ENCODE peak calls at places on chromosomes 7 and 10, in seven cellular contexts. O is dorsolateral prefrontal cortex, B is astrocyte, A is fibroblast of mammary gland, P is ovary, Y is fibroblast of lung, T is tibial nerve. Q is an unnamed sample.

GRCh38 chr7:29139796-29140195 is 6.5 kb downstream of the CPVL start:
- DNase-seq in O (no peak), B (peak), A (peak), P (no peak), Y (no peak), T (no peak), Q (no peak)

GRCh38 chr10:116989439-116989838 is 15.5 kb downstream of the SHTN1 start:
- DNase-seq in O (no peak), B (no peak), A (no peak), P (no peak), Y (no peak), T (no peak), Q (no peak)

GRCh38 chr7:157785021-157785441 is 448.2 kb downstream of the DNAJB6 start:
- DNase-seq in O (peak), B (peak), A (no peak), P (no peak), Y (no peak), T (peak), Q (no peak)

GRCh38 chr10:122531935-122532334 is 28.6 kb upstream of the DMBT1 start:
- DNase-seq in O (no peak), B (no peak), A (no peak), P (no peak), Y (no peak), T (no peak), Q (no peak)

GRCh38 chr7:65379318-65379717 is 5.7 kb downstream of the ZNF92 start:
- DNase-seq in O (no peak), B (peak), A (no peak), P (no peak), Y (no peak), T (no peak), Q (no peak)

GRCh38 chr7:51613911-51614344 is 297.3 kb upstream of the COBL start:
- DNase-seq in O (no peak), B (peak), A (no peak), P (peak), Y (no peak), T (no peak), Q (no peak)

GRCh38 chr7:136324073-136324704 is 347.0 kb upstream of the MTPN start:
- DNase-seq in O (no peak), B (no peak), A (no peak), P (no peak), Y (no peak), T (no peak), Q (no peak)

GRCh38 chr10:124735491-124736286 is 8.5 kb downstream of the FAM53B start:
- DNase-seq in O (no peak), B (no peak), A (no peak), P (no peak), Y (no peak), T (no peak), Q (no peak)

GRCh38 chr7:142002179-142002578 is 6.5 kb downstream of the MGAM start:
- DNase-seq in O (no peak), B (no peak), A (peak), P (no peak), Y (no peak), T (no peak), Q (no peak)

GRCh38 chr7:44387427-44387826 is 62.0 kb upstream of the CAMK2B start:
- DNase-seq in O (no peak), B (no peak), A (no peak), P (no peak), Y (no peak), T (no peak), Q (no peak)

GRCh38 chr7:82700739-82701138 is 257.2 kb upstream of the CACNA2D1 start:
- DNase-seq in O (no peak), B (no peak), A (no peak), P (no peak), Y (no peak), T (no peak), Q (no peak)

GRCh38 chr7:128790297-128791037 is 1.3 kb upstream of the CCDC136 start:
- DNase-seq in O (no peak), B (no peak), A (no peak), P (peak), Y (no peak), T (no peak), Q (no peak)

GRCh38 chr10:75403144-75404022 is 1.8 kb upstream of the ZNF503 start:
- DNase-seq in O (no peak), B (no peak), A (peak), P (peak), Y (peak), T (peak), Q (no peak)

DNA sequence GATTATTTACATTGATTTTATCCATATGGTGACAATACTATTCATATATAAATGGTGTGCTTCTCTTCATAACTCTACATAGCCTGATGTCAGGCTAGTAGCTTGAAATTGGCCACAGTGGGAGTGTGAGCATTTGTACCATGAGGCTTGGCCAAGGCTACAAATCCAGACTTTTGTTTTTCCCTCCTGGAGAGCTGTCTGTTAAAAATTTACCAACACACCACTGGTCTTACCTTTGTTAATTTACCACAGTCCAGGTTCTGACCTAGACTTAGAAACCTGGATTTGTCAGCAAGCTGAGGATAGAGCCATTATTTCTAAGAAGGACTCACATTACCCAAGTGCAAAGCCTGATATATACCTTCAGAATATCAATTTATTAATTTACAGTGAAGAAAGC is 45.5 kb upstream of the ATRNL1 start:
- DNase-seq in O (no peak), B (no peak), A (no peak), P (no peak), Y (no peak), T (no peak), Q (no peak)
- H3K4me3 ChIP-seq in O (no peak), B (no peak), A (no peak), P (no peak), Y (no peak), T (no peak), Q (no peak)

GRCh38 chr7:3918576-3918975 is 617.5 kb downstream of the SDK1 start:
- DNase-seq in O (no peak), B (no peak), A (no peak), P (no peak), Y (no peak), T (no peak), Q (no peak)

GRCh38 chr7:3923307-3923918 is 622.4 kb downstream of the SDK1 start:
- DNase-seq in O (no peak), B (no peak), A (no peak), P (no peak), Y (no peak), T (no peak), Q (no peak)

GRCh38 chr7:3924277-3924676 is 623.2 kb downstream of the SDK1 start:
- DNase-seq in O (no peak), B (no peak), A (no peak), P (no peak), Y (no peak), T (no peak), Q (no peak)

GRCh38 chr7:3917466-3917865 is 616.4 kb downstream of the SDK1 start:
- DNase-seq in O (no peak), B (no peak), A (no peak), P (no peak), Y (no peak), T (no peak), Q (no peak)

GRCh38 chr7:3922175-3922635 is 621.2 kb downstream of the SDK1 start:
- DNase-seq in O (no peak), B (peak), A (peak), P (no peak), Y (peak), T (peak), Q (no peak)
- TF ChIP-seq CTCF in O (no peak), B (peak), A (peak), P (no peak), Y (peak), T (no peak), Q (no peak)

GRCh38 chr10:80498039-80498832 is 39.5 kb upstream of the SH2D4B start:
- DNase-seq in O (no peak), B (no peak), A (no peak), P (no peak), Y (no peak), T (no peak), Q (no peak)

GRCh38 chr10:80496555-80497172 is 41.0 kb upstream of the SH2D4B start:
- DNase-seq in O (no peak), B (no peak), A (no peak), P (no peak), Y (no peak), T (no peak), Q (no peak)

GRCh38 chr10:80500572-80501380 is 36.9 kb upstream of the SH2D4B start:
- DNase-seq in O (no peak), B (no peak), A (peak), P (peak), Y (no peak), T (peak), Q (no peak)

GRCh38 chr10:80497187-80498038 is 40.3 kb upstream of the SH2D4B start:
- DNase-seq in O (no peak), B (peak), A (peak), P (peak), Y (peak), T (no peak), Q (peak)

DNA sequence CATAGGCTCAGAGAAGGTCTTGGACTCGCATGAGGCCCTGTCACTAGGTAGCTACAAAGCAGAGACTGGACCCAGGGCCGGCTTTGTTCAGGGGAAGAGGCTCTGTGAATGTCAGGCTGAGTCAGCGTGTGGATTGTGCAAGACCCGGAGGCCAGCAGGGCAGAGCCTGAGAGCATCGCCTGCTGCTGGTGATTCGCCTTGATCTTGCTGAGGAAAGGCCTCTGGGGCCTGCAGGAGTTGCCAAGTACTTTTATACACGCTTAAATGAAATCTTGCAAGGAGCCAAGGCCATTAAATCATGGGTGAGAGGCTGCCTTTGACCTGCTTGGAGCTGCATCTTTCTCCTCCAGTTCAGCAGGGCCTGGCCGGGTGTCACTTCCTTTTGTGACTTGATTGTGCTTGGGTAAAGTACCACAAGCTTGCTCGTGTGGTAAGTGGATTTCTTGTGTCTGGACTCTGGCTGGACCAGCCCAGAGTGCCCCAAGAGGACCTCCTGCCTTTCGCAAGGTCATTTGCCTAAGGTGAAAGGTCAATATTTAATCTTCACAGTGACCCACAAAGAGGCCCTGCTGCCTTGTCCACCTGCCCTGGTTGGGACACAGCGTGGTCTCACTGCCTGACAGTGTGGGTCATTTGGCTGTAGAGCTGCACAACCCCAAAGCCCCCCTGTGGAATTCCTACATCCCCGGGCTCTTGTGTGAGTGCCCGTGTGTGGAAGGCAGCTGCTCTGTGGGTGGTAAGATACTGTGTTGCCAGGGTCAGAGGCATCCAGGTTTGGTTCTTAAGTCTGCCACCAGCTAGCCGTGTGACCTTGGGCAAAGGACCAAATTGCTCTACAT is 38.6 kb upstream of the SH2D4B start:
- DNase-seq in O (peak), B (peak), A (peak), P (peak), Y (peak), T (peak), Q (peak)
- H3K4me3 ChIP-seq in O (no peak), B (no peak), A (no peak), P (no peak), Y (no peak), T (no peak), Q (no peak)

DNA sequence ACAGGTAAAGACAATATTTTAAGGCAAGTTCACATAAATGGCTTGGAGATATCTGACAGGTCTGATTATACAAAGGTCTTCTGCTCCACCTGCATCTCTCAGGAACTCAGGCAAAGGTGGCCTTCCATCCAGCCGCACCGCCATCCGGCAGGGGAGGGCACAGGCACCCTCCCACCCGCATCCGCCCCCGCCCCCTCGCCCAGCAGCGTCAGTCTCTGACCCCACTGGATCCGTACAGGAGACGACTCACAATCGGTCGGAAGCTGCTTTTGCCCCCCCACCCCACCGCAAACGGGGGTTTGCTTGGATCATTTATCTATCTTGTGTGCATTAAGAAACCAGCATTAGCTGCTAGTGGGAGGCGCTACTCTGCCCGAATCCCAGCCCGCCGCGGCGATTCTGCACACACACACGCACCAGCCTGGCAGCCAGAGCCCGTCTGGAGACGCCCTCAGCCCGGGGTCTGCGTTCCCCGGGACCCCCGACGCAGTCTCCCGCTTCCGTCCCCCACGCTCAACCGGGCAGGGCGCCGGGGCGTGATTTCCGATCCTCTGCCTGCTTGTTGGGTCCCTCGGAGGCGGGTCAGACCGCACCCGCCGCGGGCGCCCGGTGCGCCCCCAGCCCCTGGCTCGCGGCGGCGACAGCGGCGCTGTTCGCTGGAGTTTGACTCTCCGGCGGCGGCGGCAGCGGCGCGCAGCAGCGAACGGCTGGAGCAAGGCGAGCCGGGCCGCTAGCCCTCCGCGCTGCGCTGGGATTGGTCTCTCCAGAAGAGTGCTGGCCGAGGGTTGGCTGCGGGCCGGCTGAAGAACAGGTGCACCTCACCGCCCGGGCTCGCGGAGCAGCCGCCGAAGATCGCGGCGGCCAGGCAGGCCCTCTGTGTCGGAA is 820 bp upstream of the NRG3 start:
- DNase-seq in O (peak), B (peak), A (peak), P (no peak), Y (no peak), T (no peak), Q (no peak)
- TF ChIP-seq CTCF in O (no peak), B (no peak), A (no peak), P (no peak), Y (no peak), T (no peak), Q (no peak)

DNA sequence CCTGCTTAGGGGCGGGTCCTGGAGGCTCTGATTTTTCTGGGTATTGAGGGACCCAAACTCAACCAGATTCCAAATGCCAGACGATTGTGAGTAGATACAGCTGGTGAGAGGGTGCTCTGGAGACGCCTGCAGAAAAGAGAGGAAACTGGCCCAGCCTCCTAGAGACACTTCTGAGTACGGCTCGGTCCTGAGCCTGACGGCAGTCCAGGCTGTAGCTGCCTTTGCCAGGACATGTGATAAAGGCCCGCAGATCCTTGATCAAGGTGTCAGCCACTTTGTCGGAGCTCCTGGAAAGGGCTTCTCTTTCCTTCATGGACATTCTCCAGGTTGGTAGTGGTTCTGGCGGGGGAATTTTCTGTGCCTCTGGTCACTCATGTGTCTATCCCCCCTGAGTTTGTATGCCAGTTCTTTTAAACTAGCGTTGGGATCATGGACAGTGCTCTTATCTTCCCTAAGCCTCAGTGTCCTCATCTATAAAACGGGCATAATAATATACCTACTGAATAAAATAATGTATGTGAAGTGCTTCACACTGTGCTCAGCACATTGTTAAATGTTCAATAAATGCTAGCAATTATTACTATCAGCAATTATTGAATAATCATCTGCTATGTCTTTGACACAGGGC is 42.4 kb upstream of the BTRC start:
- DNase-seq in O (no peak), B (no peak), A (no peak), P (peak), Y (no peak), T (no peak), Q (no peak)
- H3K4me3 ChIP-seq in O (peak), B (no peak), A (no peak), P (no peak), Y (peak), T (no peak), Q (no peak)

Q was measured in HFF-Myc.